ENCODE peak calls at places on chromosomes 2 and 18, in six cellular contexts. L, G, V, A, C and N are unnamed samples.
A peak's percentile ranks its signal among the peaks of the same experiment; 100 is the strongest.

GRCh38 chr18:62751341-62751821 is 36.0 kb downstream of the PHLPP1 start:
- DNase-seq in L (peak; percentile 12), G (no peak), V (no peak), A (peak; percentile 67), C (no peak), N (no peak)

GRCh38 chr2:109126501-109126860 is 2.5 kb upstream of the SH3RF3 start:
- DNase-seq in L (peak; percentile 89), G (no peak), V (no peak), A (no peak), C (no peak), N (peak; percentile 63)

GRCh38 chr2:112482309-112483046 is 522 bp downstream of the TTL start:
- DNase-seq in L (peak; percentile 47), G (peak; percentile 51), V (peak; percentile 24), A (peak; percentile 17), C (peak; percentile 87), N (peak; percentile 70)

GRCh38 chr2:86044045-86044444 is 61.6 kb downstream of the POLR1A start:
- DNase-seq in L (no peak), G (peak; percentile 19), V (no peak), A (no peak), C (no peak), N (no peak)

GRCh38 chr2:240596080-240596460 is 9.5 kb downstream of the CAPN10 start:
- DNase-seq in L (no peak), G (no peak), V (peak; percentile 58), A (no peak), C (peak; percentile 56), N (no peak)

GRCh38 chr2:236980961-236981360 is 104.7 kb upstream of the COPS8 start:
- DNase-seq in L (no peak), G (no peak), V (no peak), A (no peak), C (no peak), N (no peak)

GRCh38 chr2:127107622-127107999 is 657 bp upstream of the BIN1 start:
- DNase-seq in L (no peak), G (no peak), V (no peak), A (no peak), C (no peak), N (no peak)

GRCh38 chr2:172743143-172743542 is 7.5 kb downstream of the RAPGEF4 start:
- DNase-seq in L (no peak), G (no peak), V (no peak), A (no peak), C (no peak), N (no peak)

GRCh38 chr18:79380816-79381806 is 14.6 kb upstream of the NFATC1 start:
- DNase-seq in L (peak; percentile 42), G (peak; percentile 80), V (peak; percentile 65), A (peak; percentile 70), C (peak; percentile 84), N (peak; percentile 59)

GRCh38 chr2:168457177-168457905 is 1.3 kb downstream of the CERS6 start:
- DNase-seq in L (no peak), G (no peak), V (no peak), A (no peak), C (no peak), N (peak; percentile 21)

GRCh38 chr2:64978514-64979268 is 10.5 kb upstream of the SLC1A4 start:
- DNase-seq in L (no peak), G (no peak), V (no peak), A (no peak), C (no peak), N (no peak)

GRCh38 chr18:67265464-67266245 is 250.9 kb downstream of the DSEL start:
- DNase-seq in L (peak; percentile 76), G (no peak), V (no peak), A (no peak), C (no peak), N (peak; percentile 20)

GRCh38 chr2:48713647-48714046 is 41.9 kb downstream of the LHCGR start:
- DNase-seq in L (peak; percentile 34), G (no peak), V (no peak), A (no peak), C (no peak), N (no peak)

GRCh38 chr2:96873651-96874096 is 3.8 kb upstream of the SEMA4C start:
- DNase-seq in L (no peak), G (no peak), V (peak; percentile 76), A (peak; percentile 87), C (peak; percentile 84), N (no peak)

GRCh38 chr2:170892391-170892951 is 36.6 kb upstream of the GORASP2 start:
- DNase-seq in L (no peak), G (no peak), V (no peak), A (no peak), C (no peak), N (no peak)

GRCh38 chr2:18552351-18553077 is 7.9 kb downstream of the RDH14 start:
- DNase-seq in L (no peak), G (no peak), V (no peak), A (no peak), C (no peak), N (no peak)

GRCh38 chr2:219461669-219462068 is 27.0 kb downstream of the SPEG start:
- DNase-seq in L (no peak), G (no peak), V (no peak), A (no peak), C (peak; percentile 54), N (no peak)

GRCh38 chr2:74513605-74514367 is 464 bp upstream of the TLX2 start:
- DNase-seq in L (no peak), G (peak; percentile 21), V (no peak), A (no peak), C (no peak), N (no peak)

GRCh38 chr18:42038936-42039335 is 83.9 kb downstream of the PIK3C3 start:
- DNase-seq in L (peak; percentile 59), G (no peak), V (no peak), A (no peak), C (no peak), N (peak; percentile 0)

GRCh38 chr2:107712857-107713256 is 113.8 kb upstream of the RGPD4 start:
- DNase-seq in L (no peak), G (no peak), V (no peak), A (no peak), C (no peak), N (no peak)

GRCh38 chr2:98175811-98176210 is 88.8 kb downstream of the VWA3B start:
- DNase-seq in L (no peak), G (no peak), V (no peak), A (no peak), C (no peak), N (no peak)

GRCh38 chr2:152730591-152731333 is 12.3 kb downstream of the ARL6IP6 start:
- DNase-seq in L (peak; percentile 15), G (no peak), V (no peak), A (no peak), C (no peak), N (no peak)

GRCh38 chr2:155223781-155224406 is 525.4 kb downstream of the KCNJ3 start:
- DNase-seq in L (peak; percentile 0), G (no peak), V (no peak), A (no peak), C (no peak), N (no peak)

GRCh38 chr2:129178356-129178755 is 801.1 kb upstream of the RAB6C start:
- DNase-seq in L (peak; percentile 29), G (no peak), V (peak; percentile 43), A (peak; percentile 18), C (no peak), N (peak; percentile 14)

GRCh38 chr2:120749506-120750431 is 14.1 kb downstream of the GLI2 start:
- DNase-seq in L (no peak), G (peak; percentile 15), V (no peak), A (peak; percentile 54), C (no peak), N (no peak)
- TF ChIP-seq CTCF in L (no peak), G (no peak), V (no peak), A (no peak), C (no peak), N (no peak)

GRCh38 chr2:229346801-229347540 is 75.9 kb upstream of the PID1 start:
- DNase-seq in L (peak; percentile 55), G (no peak), V (no peak), A (no peak), C (no peak), N (no peak)

GRCh38 chr2:229343661-229344060 is 72.6 kb upstream of the PID1 start:
- DNase-seq in L (no peak), G (no peak), V (no peak), A (no peak), C (no peak), N (peak; percentile 48)

GRCh38 chr2:229340086-229340760 is 69.1 kb upstream of the PID1 start:
- DNase-seq in L (peak; percentile 92), G (no peak), V (no peak), A (no peak), C (no peak), N (no peak)

GRCh38 chr2:229342376-229342775 is 71.3 kb upstream of the PID1 start:
- DNase-seq in L (peak; percentile 35), G (peak; percentile 66), V (peak; percentile 28), A (peak; percentile 15), C (peak; percentile 83), N (peak; percentile 40)

GRCh38 chr2:229344151-229344551 is 73.1 kb upstream of the PID1 start:
- DNase-seq in L (peak; percentile 66), G (no peak), V (no peak), A (no peak), C (no peak), N (peak; percentile 81)
- H3K27ac ChIP-seq in L (no peak overlapping the region), G (no peak overlapping the region), V (no peak overlapping the region), A (no peak overlapping the region), C (no peak overlapping the region), N (peak overlapping the region; percentile 71)

DNA sequence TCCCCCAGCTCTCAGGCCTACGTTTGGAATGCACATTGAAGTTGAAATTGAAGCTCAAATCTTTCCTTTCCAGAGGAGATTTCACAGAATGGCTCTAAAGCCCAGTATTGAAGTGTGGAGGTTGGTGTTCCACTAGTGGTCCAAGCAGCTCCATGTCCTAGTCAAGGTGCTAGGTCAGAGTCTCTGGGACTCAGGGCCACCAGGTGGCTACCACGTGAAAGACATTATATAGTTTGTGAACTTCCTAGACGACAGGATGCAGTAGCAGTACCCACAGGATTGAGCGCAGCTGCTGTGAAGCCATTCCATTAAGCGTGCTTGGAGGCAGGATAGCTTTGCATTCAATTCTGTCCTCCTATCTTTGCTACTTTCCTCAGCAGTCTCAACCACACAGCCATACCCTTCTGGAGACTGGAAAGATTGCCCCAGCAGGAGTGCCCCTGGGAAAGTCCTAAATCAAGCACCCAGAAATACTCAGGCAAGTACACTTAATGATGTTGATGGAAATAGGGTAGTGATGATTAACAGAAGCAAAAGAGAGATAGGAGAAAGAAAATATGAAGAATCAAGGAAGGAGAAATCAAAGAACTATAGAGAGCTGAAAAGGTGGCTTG is 4.7 kb upstream of the TGFA start:
- DNase-seq in L (no peak), G (no peak), V (no peak), A (no peak), C (no peak), N (no peak)
- TF ChIP-seq CTCF in L (no peak), G (no peak), V (no peak), A (no peak), C (no peak), N (no peak)

DNA sequence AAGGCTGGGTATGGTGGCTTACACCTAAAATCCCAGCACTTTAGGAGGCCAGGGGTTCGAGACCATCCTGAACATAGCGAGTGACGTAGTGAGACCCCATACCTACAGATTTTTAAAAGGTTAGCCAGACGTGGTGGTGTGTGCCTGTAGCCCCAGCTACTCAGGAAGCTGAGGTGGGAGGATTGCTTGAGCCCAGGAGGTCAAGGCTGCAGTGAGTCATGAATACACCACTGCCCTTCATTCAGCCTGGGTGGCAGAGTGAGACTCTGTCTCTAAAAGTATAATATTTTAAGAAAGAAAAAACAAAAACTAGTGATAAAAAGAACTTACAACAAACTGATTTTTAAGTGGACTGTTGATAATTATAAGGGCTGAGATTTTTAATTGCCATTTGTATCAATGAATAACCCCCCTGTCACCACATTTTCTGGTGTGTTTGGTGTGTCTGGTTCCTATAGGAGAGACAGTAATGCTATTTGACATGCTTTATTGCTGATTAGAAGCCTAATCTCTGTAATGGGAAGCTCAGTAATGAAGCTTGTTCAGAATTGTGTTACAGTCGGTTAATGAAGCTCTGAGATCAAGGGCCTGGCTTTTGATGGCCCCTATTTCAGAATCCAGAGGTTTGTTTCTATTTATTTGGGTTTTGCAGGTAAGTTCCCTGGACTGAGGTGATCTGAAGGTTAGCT is 147.0 kb downstream of the NEDD4L start:
- DNase-seq in L (no peak), G (no peak), V (no peak), A (no peak), C (no peak), N (no peak)
- H3K27ac ChIP-seq in L (no peak overlapping the region), G (no peak overlapping the region), V (no peak overlapping the region), A (no peak overlapping the region), C (no peak overlapping the region), N (no peak overlapping the region)